ENCODE peak calls at places on chromosomes 7 and 10, in five cellular contexts. O is body of pancreas, Q is NCI-H1436, N is lung, W is epithelial cell of esophagus. C is an unnamed sample.

GRCh38 chr10:71713135-71714040 is 6.2 kb downstream of the C10orf105 start:
- DNase-seq in O (peak), Q (no peak), N (peak), W (peak), C (no peak)

GRCh38 chr10:8581521-8582225 is 527.2 kb downstream of the GATA3 start:
- DNase-seq in O (no peak), Q (no peak), N (no peak), W (peak), C (no peak)

GRCh38 chr10:129657297-129657974 is 190.4 kb downstream of the MGMT start:
- DNase-seq in O (no peak), Q (no peak), N (no peak), W (no peak), C (no peak)

GRCh38 chr10:15672469-15672868 is 47.3 kb downstream of the ITGA8 start:
- DNase-seq in O (no peak), Q (no peak), N (no peak), W (no peak), C (no peak)

GRCh38 chr10:126596472-126597016 is 73.9 kb downstream of the C10orf90 start:
- DNase-seq in O (no peak), Q (no peak), N (no peak), W (no peak), C (no peak)

GRCh38 chr7:129951076-129952011 is 1.4 kb downstream of the UBE2H start:
- DNase-seq in O (peak), Q (no peak), N (no peak), W (no peak), C (peak)

GRCh38 chr7:95642173-95642572 is 45.9 kb upstream of the PDK4 start:
- DNase-seq in O (no peak), Q (no peak), N (no peak), W (peak), C (no peak)

GRCh38 chr7:140212100-140212881 is 35.5 kb upstream of the KDM7A start:
- DNase-seq in O (no peak), Q (no peak), N (no peak), W (peak), C (no peak)

GRCh38 chr10:28520346-28520745 is 12.6 kb upstream of the WAC start:
- DNase-seq in O (no peak), Q (no peak), N (no peak), W (no peak), C (no peak)

GRCh38 chr10:60646966-60647796 is 131.1 kb upstream of the CDK1 start:
- DNase-seq in O (peak), Q (peak), N (no peak), W (peak), C (peak)

GRCh38 chr7:153065021-153065420 is 305.5 kb downstream of the ACTR3B start:
- DNase-seq in O (no peak), Q (no peak), N (no peak), W (peak), C (no peak)

GRCh38 chr7:4683043-4683883 is 1.2 kb downstream of the FOXK1 start:
- DNase-seq in O (peak), Q (no peak), N (no peak), W (peak), C (no peak)

GRCh38 chr7:129053938-129054437 is 923 bp downstream of the TNPO3 start:
- DNase-seq in O (no peak), Q (no peak), N (no peak), W (no peak), C (no peak)

GRCh38 chr10:99979066-99979685 is 30.6 kb downstream of the DNMBP start:
- DNase-seq in O (no peak), Q (no peak), N (no peak), W (no peak), C (no peak)

GRCh38 chr7:29457565-29457971 is 106.1 kb upstream of the PRR15 start:
- DNase-seq in O (no peak), Q (peak), N (no peak), W (peak), C (no peak)

GRCh38 chr10:70052462-70053211 is at the start of gene MACROH2A2:
- DNase-seq in O (peak), Q (peak), N (peak), W (peak), C (peak)

GRCh38 chr10:93893646-93894515 is at the start of gene SLC35G1:
- DNase-seq in O (peak), Q (peak), N (peak), W (peak), C (peak)

GRCh38 chr10:114523876-114524275 is 119.6 kb upstream of the AFAP1L2 start:
- DNase-seq in O (no peak), Q (no peak), N (no peak), W (no peak), C (no peak)

GRCh38 chr7:95545007-95545615 is 51.2 kb downstream of the PDK4 start:
- DNase-seq in O (peak), Q (peak), N (no peak), W (peak), C (no peak)

GRCh38 chr7:105521027-105521730 is 892 bp downstream of the PUS7 start:
- DNase-seq in O (peak), Q (peak), N (peak), W (peak), C (peak)

GRCh38 chr10:5678397-5678983 is 6.1 kb upstream of the TASOR2 start:
- DNase-seq in O (no peak), Q (no peak), N (no peak), W (no peak), C (no peak)

GRCh38 chr7:31735991-31736982 is 49.3 kb downstream of the PPP1R17 start:
- DNase-seq in O (peak), Q (peak), N (peak), W (peak), C (peak)

GRCh38 chr7:101635484-101635883 is 6.4 kb upstream of the MYL10 start:
- DNase-seq in O (no peak), Q (no peak), N (no peak), W (peak), C (no peak)

GRCh38 chr7:137625197-137625596 is 221.6 kb downstream of the DGKI start:
- DNase-seq in O (no peak), Q (no peak), N (no peak), W (peak), C (no peak)

GRCh38 chr10:132707121-132707775 is 78.7 kb downstream of the NKX6-2 start:
- DNase-seq in O (peak), Q (no peak), N (no peak), W (no peak), C (no peak)

GRCh38 chr10:128318868-128319267 is 192.6 kb upstream of the MKI67 start:
- DNase-seq in O (no peak), Q (no peak), N (no peak), W (no peak), C (peak)

GRCh38 chr10:33571616-33572015 is 237.1 kb upstream of the NRP1 start:
- DNase-seq in O (no peak), Q (no peak), N (no peak), W (peak), C (no peak)

GRCh38 chr7:38448076-38448475 is 174.6 kb upstream of the TARP start:
- DNase-seq in O (no peak), Q (no peak), N (no peak), W (no peak), C (no peak)

GRCh38 chr10:131934769-131935168 is 34.0 kb downstream of the PPP2R2D start:
- DNase-seq in O (no peak), Q (no peak), N (no peak), W (no peak), C (no peak)

GRCh38 chr7:113875224-113875623 is 43.6 kb downstream of the PPP1R3A start:
- DNase-seq in O (no peak), Q (no peak), N (no peak), W (no peak), C (no peak)

GRCh38 chr7:155870334-155871180 is 58.3 kb upstream of the SHH start:
- DNase-seq in O (no peak), Q (no peak), N (no peak), W (no peak), C (no peak)

GRCh38 chr10:122263971-122264370 is 7.1 kb upstream of the BTBD16 start:
- DNase-seq in O (no peak), Q (no peak), N (no peak), W (peak), C (no peak)

GRCh38 chr7:4712371-4713182 is 30.5 kb downstream of the FOXK1 start:
- DNase-seq in O (no peak), Q (peak), N (no peak), W (peak), C (peak)

GRCh38 chr10:89278034-89278535 is 23.8 kb upstream of the IFIT2 start:
- DNase-seq in O (peak), Q (no peak), N (peak), W (peak), C (no peak)